ENCODE peak calls at places on chromosomes 6 and 20, in ten cellular contexts. F is MM.1S; G is stimulated activated CD4-positive, alpha-beta T cell treated with anti-CD3 and anti-CD28 coated beads, Interleukin-12 subunit alpha, Interleukin-12 subunit beta, amount 100 ng/mL, for 48 hours; N is iPS DF 6.9; V is activated CD4-positive, alpha-beta T cell treated with anti-CD3 and anti-CD28 coated beads for 36 hours; U is progenitor cell of endocrine pancreas; O is T-helper 1 cell; M is GM20000; Y is GM04504; I is body of pancreas. B is an unnamed sample.

GRCh38 chr6:89792881-89793280 is 26.7 kb downstream of the MDN1 start:
- DNase-seq in O (no peak), G (peak), I (no peak), V (peak), F (peak), N (no peak), Y (peak), M (peak), U (no peak), B (no peak)

GRCh38 chr6:125913864-125914351 is 42.7 kb upstream of the HINT3 start:
- DNase-seq in M (no peak), G (no peak), F (no peak), V (no peak), U (no peak), I (no peak), N (no peak), O (no peak), Y (peak), B (peak)

GRCh38 chr20:3238616-3239025 is 369 bp downstream of the SLC4A11 start:
- DNase-seq in I (peak), O (no peak), V (peak), Y (no peak), M (peak), N (no peak), F (peak), U (no peak), G (peak), B (no peak)

GRCh38 chr6:168699631-168700315 is 258.8 kb downstream of the SMOC2 start:
- DNase-seq in M (no peak), G (no peak), F (no peak), I (no peak), Y (no peak), O (no peak), N (no peak), U (no peak), V (no peak), B (peak)

GRCh38 chr6:146339716-146340115 is 203.9 kb upstream of the RAB32 start:
- DNase-seq in I (no peak), G (no peak), V (no peak), N (no peak), F (no peak), U (no peak), Y (no peak), M (no peak), O (no peak), B (no peak)

GRCh38 chr6:16146527-16146955 is 17.7 kb downstream of the MYLIP start:
- DNase-seq in V (no peak), M (no peak), O (no peak), Y (no peak), F (no peak), G (no peak), N (no peak), U (no peak), I (no peak), B (no peak)

GRCh38 chr6:79872986-79873385 is 74.4 kb downstream of the ELOVL4 start:
- DNase-seq in V (no peak), Y (peak), I (no peak), F (no peak), G (no peak), U (no peak), M (no peak), O (no peak), N (no peak), B (no peak)

GRCh38 chr6:144696610-144697376 is 411.7 kb downstream of the UTRN start:
- DNase-seq in V (no peak), O (no peak), G (no peak), F (no peak), U (no peak), I (no peak), Y (no peak), N (no peak), M (no peak), B (no peak)

GRCh38 chr6:82178084-82178758 is 69.3 kb downstream of the IBTK start:
- DNase-seq in G (no peak), U (no peak), F (no peak), N (no peak), V (no peak), Y (peak), I (no peak), M (no peak), O (no peak), B (no peak)

GRCh38 chr6:131740161-131740560 is 29.3 kb upstream of the CTAGE9 start:
- DNase-seq in N (no peak), O (no peak), V (no peak), U (no peak), I (no peak), M (no peak), Y (peak), G (no peak), F (no peak), B (no peak)

GRCh38 chr6:159056003-159056402 is 11.2 kb upstream of the TAGAP start:
- DNase-seq in Y (no peak), M (peak), U (no peak), N (no peak), G (no peak), I (no peak), V (no peak), F (no peak), O (no peak), B (no peak)

GRCh38 chr6:36361071-36361470 is 24.4 kb upstream of the BNIP5 start:
- DNase-seq in G (no peak), U (no peak), I (no peak), V (no peak), O (no peak), Y (no peak), F (no peak), N (no peak), M (no peak), B (no peak)

GRCh38 chr6:3442444-3443220 is 14.2 kb downstream of the SLC22A23 start:
- DNase-seq in V (no peak), F (no peak), G (no peak), M (no peak), O (no peak), N (no peak), I (no peak), Y (no peak), U (no peak), B (no peak)

GRCh38 chr20:12354725-12355124 is 437.0 kb downstream of the BTBD3 start:
- DNase-seq in I (no peak), N (no peak), F (no peak), O (no peak), V (no peak), G (no peak), M (no peak), U (no peak), Y (no peak), B (no peak)

GRCh38 chr20:55579802-55580201 is 425.5 kb downstream of the CBLN4 start:
- DNase-seq in F (no peak), U (no peak), M (no peak), N (no peak), G (no peak), O (no peak), V (no peak), Y (no peak), I (no peak), B (no peak)

GRCh38 chr6:45687570-45687969 is 309.8 kb upstream of the SUPT3H start:
- DNase-seq in U (no peak), G (no peak), I (no peak), M (no peak), O (no peak), V (no peak), Y (no peak), F (no peak), N (no peak), B (no peak)

GRCh38 chr20:32511358-32512046 is 73.6 kb downstream of the NOL4L start:
- DNase-seq in F (no peak), Y (no peak), M (no peak), O (no peak), N (no peak), G (no peak), V (no peak), I (no peak), U (no peak), B (no peak)

GRCh38 chr6:16440656-16441212 is 202.3 kb downstream of the GMPR start:
- DNase-seq in N (no peak), O (no peak), M (no peak), F (no peak), V (peak), G (no peak), Y (no peak), U (no peak), I (no peak), B (no peak)

GRCh38 chr20:56468317-56469076 is at the start of gene RTF2:
- DNase-seq in U (peak), N (peak), M (peak), Y (peak), F (peak), V (peak), I (peak), O (peak), G (peak), B (peak)

GRCh38 chr6:145798530-145798929 is 16.1 kb downstream of the FBXO30 start:
- DNase-seq in G (no peak), O (no peak), Y (no peak), M (no peak), F (no peak), I (no peak), V (no peak), U (no peak), N (no peak), B (no peak)

GRCh38 chr6:47473791-47474351 is 3.7 kb upstream of the CD2AP start:
- DNase-seq in U (no peak), V (no peak), G (no peak), N (no peak), F (no peak), I (no peak), O (no peak), M (no peak), Y (no peak), B (no peak)

GRCh38 chr6:72425003-72425681 is 196.7 kb upstream of the KCNQ5 start:
- DNase-seq in G (no peak), I (no peak), M (no peak), V (no peak), Y (peak), N (no peak), O (no peak), F (no peak), U (no peak), B (no peak)

B was measured in ureter.